ENCODE peak calls at places on chromosomes 12 and 14, in six cellular contexts. One of them, this sample, is unnamed.

GRCh38 chr14:39762576-39763401 is 330.6 kb upstream of the FBXO33 start:
- DNase-seq in NCI-H748 treated with DMSO at 0.1 percent for 48 hours: no peak
- DNase-seq in activated naive CD8-positive, alpha-beta T cell treated with anti-CD3 and anti-CD28 coated beads, Interleukin-2, amount 50 U/mL, for 24 hours: peak
- DNase-seq in H54: no peak
- DNase-seq in right lobe of liver: no peak
- DNase-seq in effector CD4-positive, alpha-beta T cell: no peak
- DNase-seq in this sample: peak

GRCh38 chr12:91098942-91099341 is 12.4 kb downstream of the LUM start:
- DNase-seq in NCI-H748 treated with DMSO at 0.1 percent for 48 hours: no peak
- DNase-seq in activated naive CD8-positive, alpha-beta T cell treated with anti-CD3 and anti-CD28 coated beads, Interleukin-2, amount 50 U/mL, for 24 hours: no peak
- DNase-seq in H54: peak
- DNase-seq in right lobe of liver: no peak
- DNase-seq in effector CD4-positive, alpha-beta T cell: no peak
- DNase-seq in this sample: no peak

GRCh38 chr12:22356231-22356630 is 21.7 kb upstream of the ST8SIA1 start:
- DNase-seq in NCI-H748 treated with DMSO at 0.1 percent for 48 hours: no peak
- DNase-seq in activated naive CD8-positive, alpha-beta T cell treated with anti-CD3 and anti-CD28 coated beads, Interleukin-2, amount 50 U/mL, for 24 hours: no peak
- DNase-seq in H54: no peak
- DNase-seq in right lobe of liver: no peak
- DNase-seq in effector CD4-positive, alpha-beta T cell: no peak
- DNase-seq in this sample: no peak

GRCh38 chr14:54798465-54799124 is 104.0 kb downstream of the GCH1 start:
- DNase-seq in NCI-H748 treated with DMSO at 0.1 percent for 48 hours: no peak
- DNase-seq in activated naive CD8-positive, alpha-beta T cell treated with anti-CD3 and anti-CD28 coated beads, Interleukin-2, amount 50 U/mL, for 24 hours: no peak
- DNase-seq in H54: no peak
- DNase-seq in right lobe of liver: no peak
- DNase-seq in effector CD4-positive, alpha-beta T cell: no peak
- DNase-seq in this sample: no peak

GRCh38 chr14:36663404-36664321 is 2.0 kb downstream of the PAX9 start:
- DNase-seq in NCI-H748 treated with DMSO at 0.1 percent for 48 hours: peak
- DNase-seq in activated naive CD8-positive, alpha-beta T cell treated with anti-CD3 and anti-CD28 coated beads, Interleukin-2, amount 50 U/mL, for 24 hours: no peak
- DNase-seq in H54: no peak
- DNase-seq in right lobe of liver: no peak
- DNase-seq in effector CD4-positive, alpha-beta T cell: no peak
- DNase-seq in this sample: peak

GRCh38 chr12:113365639-113366395 is 7.4 kb downstream of the PLBD2 start:
- DNase-seq in NCI-H748 treated with DMSO at 0.1 percent for 48 hours: no peak
- DNase-seq in activated naive CD8-positive, alpha-beta T cell treated with anti-CD3 and anti-CD28 coated beads, Interleukin-2, amount 50 U/mL, for 24 hours: no peak
- DNase-seq in H54: no peak
- DNase-seq in right lobe of liver: no peak
- DNase-seq in effector CD4-positive, alpha-beta T cell: no peak
- DNase-seq in this sample: no peak

GRCh38 chr12:7994731-7995205 is 37.7 kb upstream of the FOXJ2 start:
- DNase-seq in NCI-H748 treated with DMSO at 0.1 percent for 48 hours: no peak
- DNase-seq in activated naive CD8-positive, alpha-beta T cell treated with anti-CD3 and anti-CD28 coated beads, Interleukin-2, amount 50 U/mL, for 24 hours: no peak
- DNase-seq in H54: no peak
- DNase-seq in right lobe of liver: no peak
- DNase-seq in effector CD4-positive, alpha-beta T cell: no peak
- DNase-seq in this sample: no peak

GRCh38 chr14:99159341-99160340 is 112.4 kb downstream of the BCL11B start:
- DNase-seq in NCI-H748 treated with DMSO at 0.1 percent for 48 hours: no peak
- DNase-seq in activated naive CD8-positive, alpha-beta T cell treated with anti-CD3 and anti-CD28 coated beads, Interleukin-2, amount 50 U/mL, for 24 hours: no peak
- DNase-seq in H54: no peak
- DNase-seq in right lobe of liver: no peak
- DNase-seq in effector CD4-positive, alpha-beta T cell: no peak
- DNase-seq in this sample: no peak

GRCh38 chr14:69752773-69753172 is 14.2 kb upstream of the SRSF5 start:
- DNase-seq in NCI-H748 treated with DMSO at 0.1 percent for 48 hours: no peak
- DNase-seq in activated naive CD8-positive, alpha-beta T cell treated with anti-CD3 and anti-CD28 coated beads, Interleukin-2, amount 50 U/mL, for 24 hours: no peak
- DNase-seq in H54: no peak
- DNase-seq in right lobe of liver: no peak
- DNase-seq in effector CD4-positive, alpha-beta T cell: no peak
- DNase-seq in this sample: no peak

GRCh38 chr14:68561531-68562007 is 231.3 kb downstream of the ZFP36L1 start:
- DNase-seq in NCI-H748 treated with DMSO at 0.1 percent for 48 hours: no peak
- DNase-seq in activated naive CD8-positive, alpha-beta T cell treated with anti-CD3 and anti-CD28 coated beads, Interleukin-2, amount 50 U/mL, for 24 hours: no peak
- DNase-seq in H54: no peak
- DNase-seq in right lobe of liver: no peak
- DNase-seq in effector CD4-positive, alpha-beta T cell: no peak
- DNase-seq in this sample: no peak

GRCh38 chr12:107748472-107748871 is 12.5 kb downstream of the PRDM4 start:
- DNase-seq in NCI-H748 treated with DMSO at 0.1 percent for 48 hours: no peak
- DNase-seq in activated naive CD8-positive, alpha-beta T cell treated with anti-CD3 and anti-CD28 coated beads, Interleukin-2, amount 50 U/mL, for 24 hours: no peak
- DNase-seq in H54: peak
- DNase-seq in right lobe of liver: no peak
- DNase-seq in effector CD4-positive, alpha-beta T cell: no peak
- DNase-seq in this sample: no peak

GRCh38 chr14:96267336-96267735 is 11.3 kb downstream of the BDKRB1 start:
- DNase-seq in NCI-H748 treated with DMSO at 0.1 percent for 48 hours: no peak
- DNase-seq in activated naive CD8-positive, alpha-beta T cell treated with anti-CD3 and anti-CD28 coated beads, Interleukin-2, amount 50 U/mL, for 24 hours: no peak
- DNase-seq in H54: no peak
- DNase-seq in right lobe of liver: peak
- DNase-seq in effector CD4-positive, alpha-beta T cell: no peak
- DNase-seq in this sample: no peak

GRCh38 chr12:29343022-29343799 is 37.8 kb downstream of the ERGIC2 start:
- DNase-seq in NCI-H748 treated with DMSO at 0.1 percent for 48 hours: no peak
- DNase-seq in activated naive CD8-positive, alpha-beta T cell treated with anti-CD3 and anti-CD28 coated beads, Interleukin-2, amount 50 U/mL, for 24 hours: no peak
- DNase-seq in H54: no peak
- DNase-seq in right lobe of liver: no peak
- DNase-seq in effector CD4-positive, alpha-beta T cell: no peak
- DNase-seq in this sample: no peak

GRCh38 chr12:87074801-87075200 is 818.6 kb upstream of the MGAT4C start:
- DNase-seq in NCI-H748 treated with DMSO at 0.1 percent for 48 hours: no peak
- DNase-seq in activated naive CD8-positive, alpha-beta T cell treated with anti-CD3 and anti-CD28 coated beads, Interleukin-2, amount 50 U/mL, for 24 hours: no peak
- DNase-seq in H54: no peak
- DNase-seq in right lobe of liver: no peak
- DNase-seq in effector CD4-positive, alpha-beta T cell: no peak
- DNase-seq in this sample: no peak

GRCh38 chr12:108381793-108382436 is 42.8 kb upstream of the CMKLR1 start:
- DNase-seq in NCI-H748 treated with DMSO at 0.1 percent for 48 hours: no peak
- DNase-seq in activated naive CD8-positive, alpha-beta T cell treated with anti-CD3 and anti-CD28 coated beads, Interleukin-2, amount 50 U/mL, for 24 hours: peak
- DNase-seq in H54: no peak
- DNase-seq in right lobe of liver: no peak
- DNase-seq in effector CD4-positive, alpha-beta T cell: no peak
- DNase-seq in this sample: no peak

GRCh38 chr12:102669056-102669455 is 188.7 kb upstream of the IGF1 start:
- DNase-seq in NCI-H748 treated with DMSO at 0.1 percent for 48 hours: no peak
- DNase-seq in activated naive CD8-positive, alpha-beta T cell treated with anti-CD3 and anti-CD28 coated beads, Interleukin-2, amount 50 U/mL, for 24 hours: no peak
- DNase-seq in H54: no peak
- DNase-seq in right lobe of liver: no peak
- DNase-seq in effector CD4-positive, alpha-beta T cell: no peak
- DNase-seq in this sample: no peak

GRCh38 chr12:95083938-95084337 is 10.5 kb upstream of the NR2C1 start:
- DNase-seq in NCI-H748 treated with DMSO at 0.1 percent for 48 hours: no peak
- DNase-seq in activated naive CD8-positive, alpha-beta T cell treated with anti-CD3 and anti-CD28 coated beads, Interleukin-2, amount 50 U/mL, for 24 hours: no peak
- DNase-seq in H54: peak
- DNase-seq in right lobe of liver: no peak
- DNase-seq in effector CD4-positive, alpha-beta T cell: no peak
- DNase-seq in this sample: no peak

GRCh38 chr14:50233335-50234250 is 2.2 kb upstream of the SOS2 start:
- DNase-seq in NCI-H748 treated with DMSO at 0.1 percent for 48 hours: no peak
- DNase-seq in activated naive CD8-positive, alpha-beta T cell treated with anti-CD3 and anti-CD28 coated beads, Interleukin-2, amount 50 U/mL, for 24 hours: peak
- DNase-seq in H54: no peak
- DNase-seq in right lobe of liver: no peak
- DNase-seq in effector CD4-positive, alpha-beta T cell: no peak
- DNase-seq in this sample: peak

GRCh38 chr12:93134893-93135285 is 205.8 kb upstream of the EEA1 start:
- DNase-seq in NCI-H748 treated with DMSO at 0.1 percent for 48 hours: no peak
- DNase-seq in activated naive CD8-positive, alpha-beta T cell treated with anti-CD3 and anti-CD28 coated beads, Interleukin-2, amount 50 U/mL, for 24 hours: no peak
- DNase-seq in H54: no peak
- DNase-seq in right lobe of liver: peak
- DNase-seq in effector CD4-positive, alpha-beta T cell: no peak
- DNase-seq in this sample: no peak

GRCh38 chr12:93614917-93615596 is 42.6 kb downstream of the SOCS2 start:
- DNase-seq in NCI-H748 treated with DMSO at 0.1 percent for 48 hours: no peak
- DNase-seq in activated naive CD8-positive, alpha-beta T cell treated with anti-CD3 and anti-CD28 coated beads, Interleukin-2, amount 50 U/mL, for 24 hours: no peak
- DNase-seq in H54: no peak
- DNase-seq in right lobe of liver: no peak
- DNase-seq in effector CD4-positive, alpha-beta T cell: no peak
- DNase-seq in this sample: no peak

GRCh38 chr12:102869571-102869970 is 47.5 kb downstream of the PAH start:
- DNase-seq in NCI-H748 treated with DMSO at 0.1 percent for 48 hours: no peak
- DNase-seq in activated naive CD8-positive, alpha-beta T cell treated with anti-CD3 and anti-CD28 coated beads, Interleukin-2, amount 50 U/mL, for 24 hours: no peak
- DNase-seq in H54: no peak
- DNase-seq in right lobe of liver: no peak
- DNase-seq in effector CD4-positive, alpha-beta T cell: no peak
- DNase-seq in this sample: no peak

GRCh38 chr14:83300454-83301064 is 1766.9 kb upstream of the SEL1L start:
- DNase-seq in NCI-H748 treated with DMSO at 0.1 percent for 48 hours: peak
- DNase-seq in activated naive CD8-positive, alpha-beta T cell treated with anti-CD3 and anti-CD28 coated beads, Interleukin-2, amount 50 U/mL, for 24 hours: no peak
- DNase-seq in H54: no peak
- DNase-seq in right lobe of liver: no peak
- DNase-seq in effector CD4-positive, alpha-beta T cell: no peak
- DNase-seq in this sample: no peak

GRCh38 chr14:73879027-73879426 is 7.6 kb upstream of the ZNF410 start:
- DNase-seq in NCI-H748 treated with DMSO at 0.1 percent for 48 hours: no peak
- DNase-seq in activated naive CD8-positive, alpha-beta T cell treated with anti-CD3 and anti-CD28 coated beads, Interleukin-2, amount 50 U/mL, for 24 hours: no peak
- DNase-seq in H54: no peak
- DNase-seq in right lobe of liver: no peak
- DNase-seq in effector CD4-positive, alpha-beta T cell: no peak
- DNase-seq in this sample: no peak

This sample was measured in activated CD4-positive, alpha-beta T cell treated with anti-CD3 and anti-CD28 coated beads for 48 hours.